ENCODE peak calls at places on chromosomes 6 and 20, in ten cellular contexts. M is NCI-H748 treated with DMSO at 0.1 percent for 48 hours; R is naive thymus-derived CD4-positive, alpha-beta T cell; T is posterior cingulate gyrus; U is occipital lobe; X is SK-N-DZ; D is stimulated activated naive B cell treated with anti-CD40 and anti-IgM and Interleukin-4, amounts not matched to agents 10 μg/mL and 1 μg/mL and 100 μg/mL, for 72 hours; Z is HFFc6; Q is left ventricle myocardium inferior; J is nephron progenitor cell. I is an unnamed sample.
A peak's percentile ranks its signal among the peaks of the same experiment; 100 is the strongest.

GRCh38 chr6:116476021-116476678 is 15.0 kb downstream of the CALHM6 start:
- DNase-seq in U (no peak), Q (no peak), M (no peak), T (no peak), J (no peak), R (peak; percentile 40), X (no peak), D (peak; percentile 55), Z (no peak), I (peak; percentile 54)

GRCh38 chr6:36082318-36082717 is 48.0 kb upstream of the MAPK13 start:
- DNase-seq in D (no peak), Q (no peak), J (no peak), X (no peak), U (no peak), Z (no peak), M (no peak), T (no peak), R (no peak), I (no peak)

GRCh38 chr6:52544325-52545022 is 32.4 kb downstream of the TRAM2 start:
- DNase-seq in Q (no peak), M (no peak), D (no peak), Z (peak; percentile 31), R (no peak), T (no peak), X (no peak), U (no peak), J (no peak), I (no peak)

GRCh38 chr6:44261581-44261980 is 3.8 kb downstream of the NFKBIE start:
- DNase-seq in J (no peak), D (no peak), X (no peak), Z (no peak), R (no peak), U (no peak), M (no peak), T (peak; percentile 8), Q (no peak), I (no peak)

GRCh38 chr6:14874975-14875677 is 370.7 kb upstream of the JARID2 start:
- DNase-seq in D (no peak), Z (no peak), U (no peak), M (no peak), R (no peak), T (no peak), X (no peak), Q (no peak), J (no peak), I (no peak)

GRCh38 chr20:19181552-19181951 is 30.9 kb upstream of the SLC24A3 start:
- DNase-seq in Z (no peak), Q (no peak), M (no peak), D (no peak), T (no peak), J (no peak), R (no peak), U (no peak), X (no peak), I (no peak)

GRCh38 chr20:24469116-24470030 is at the start of gene SYNDIG1:
- DNase-seq in D (no peak), Z (no peak), J (peak; percentile 67), T (peak; percentile 70), U (peak; percentile 67), X (peak; percentile 35), M (peak; percentile 20), Q (peak; percentile 35), R (no peak), I (peak; percentile 30)

GRCh38 chr6:37362101-37362823 is 8.5 kb downstream of the RNF8 start:
- DNase-seq in Q (no peak), D (no peak), Z (no peak), J (no peak), X (no peak), R (no peak), U (no peak), T (no peak), M (no peak), I (no peak)

GRCh38 chr20:39021748-39022147 is 59.6 kb downstream of the DHX35 start:
- DNase-seq in J (no peak), X (no peak), R (no peak), D (no peak), Z (no peak), U (no peak), Q (no peak), M (no peak), T (no peak), I (no peak)

GRCh38 chr20:62661647-62662046 is 19.3 kb downstream of the SLCO4A1 start:
- DNase-seq in X (no peak), Z (no peak), D (no peak), T (no peak), M (no peak), Q (no peak), U (no peak), R (no peak), J (no peak), I (no peak)

GRCh38 chr6:128516514-128516898 is 3.9 kb downstream of the PTPRK start:
- DNase-seq in X (peak; percentile 50), R (no peak), U (no peak), T (no peak), Z (peak; percentile 39), Q (no peak), D (no peak), M (peak; percentile 63), J (no peak), I (no peak)